ENCODE peak calls at places on chromosome 6, in seven cellular contexts. N, F, E, M, H, U and K are unnamed samples.

GRCh38 chr6:129644567-129645015 is 65.4 kb downstream of the ARHGAP18 start:
- DNase-seq in N (no peak), F (no peak), E (no peak), M (no peak), H (peak; percentile 71), U (no peak), K (no peak)

GRCh38 chr6:39102024-39102820 is 12.8 kb downstream of the SAYSD1 start:
- DNase-seq in N (no peak), F (no peak), E (no peak), M (peak; percentile 23), H (peak; percentile 10), U (peak; percentile 79), K (peak; percentile 87)

GRCh38 chr6:32086661-32087573 is 22.2 kb downstream of the TNXB start:
- DNase-seq in N (no peak), F (no peak), E (no peak), M (peak; percentile 14), H (peak; percentile 18), U (peak; percentile 75), K (peak; percentile 59)

GRCh38 chr6:28165566-28165965 is 23.9 kb downstream of the ZKSCAN8 start:
- DNase-seq in N (no peak), F (no peak), E (no peak), M (no peak), H (no peak), U (no peak), K (peak; percentile 3)

GRCh38 chr6:5214570-5215052 is 46.1 kb downstream of the LYRM4 start:
- DNase-seq in N (no peak), F (peak; percentile 33), E (no peak), M (peak; percentile 21), H (peak; percentile 61), U (peak; percentile 65), K (peak; percentile 71)

GRCh38 chr6:123415844-123416468 is 220.8 kb downstream of the TRDN start:
- DNase-seq in N (peak; percentile 5), F (peak; percentile 47), E (peak; percentile 79), M (peak; percentile 72), H (peak; percentile 54), U (peak; percentile 33), K (peak; percentile 84)

GRCh38 chr6:55033021-55033546 is 141.2 kb upstream of the HCRTR2 start:
- DNase-seq in N (no peak), F (no peak), E (no peak), M (no peak), H (no peak), U (no peak), K (no peak)

GRCh38 chr6:163748886-163749285 is 334.4 kb downstream of the QKI start:
- DNase-seq in N (no peak), F (no peak), E (no peak), M (no peak), H (no peak), U (no peak), K (no peak)